ENCODE peak calls at places on chromosome 13, in four cellular contexts. T, L, E and B are unnamed samples.

GRCh38 chr13:98524391-98524790 is 52.5 kb downstream of the STK24 start:
- DNase-seq in T (no peak), L (peak; percentile 24), E (no peak), B (no peak)

GRCh38 chr13:53198017-53198416 is 169.4 kb downstream of the OLFM4 start:
- DNase-seq in T (no peak), L (no peak), E (no peak), B (no peak)

GRCh38 chr13:20193142-20193923 is 595 bp upstream of the GJB2 start:
- DNase-seq in T (no peak), L (no peak), E (no peak), B (no peak)

GRCh38 chr13:113579686-113580085 is 4.9 kb upstream of the TFDP1 start:
- DNase-seq in T (no peak), L (no peak), E (no peak), B (peak; percentile 47)

GRCh38 chr13:57635541-57635940 is 4.0 kb downstream of the PCDH17 start:
- DNase-seq in T (no peak), L (no peak), E (no peak), B (no peak)

GRCh38 chr13:25463496-25463895 is 91.7 kb downstream of the ATP8A2 start:
- DNase-seq in T (no peak), L (no peak), E (no peak), B (no peak)

GRCh38 chr13:55571237-55571867 is 1569.4 kb upstream of the PRR20A start:
- DNase-seq in T (no peak), L (no peak), E (no peak), B (no peak)

GRCh38 chr13:36666482-36667264 is 7.1 kb upstream of the SERTM1 start:
- DNase-seq in T (no peak), L (no peak), E (no peak), B (no peak)

GRCh38 chr13:109088101-109088500 is 458.7 kb downstream of the MYO16 start:
- DNase-seq in T (no peak), L (no peak), E (no peak), B (no peak)